ENCODE peak calls at places on chromosomes 7 and 10, in six cellular contexts. J is vagina, O is AG10803, K is body of pancreas, F is sigmoid colon, W is WTC11. Y is an unnamed sample.

GRCh38 chr7:132386249-132386681 is 190.0 kb downstream of the PLXNA4 start:
- DNase-seq in K (peak), O (peak), W (no peak), J (no peak), F (no peak), Y (no peak)

GRCh38 chr7:44279731-44280505 is 45.5 kb downstream of the CAMK2B start:
- DNase-seq in J (peak), W (peak), O (no peak), K (peak), F (peak), Y (peak)

GRCh38 chr7:142882338-142882678 is 3.2 kb downstream of the TRPV6 start:
- DNase-seq in J (peak), O (no peak), K (no peak), F (no peak), W (no peak), Y (no peak)

GRCh38 chr7:985915-986741 is 3.1 kb downstream of the CYP2W1 start:
- DNase-seq in K (peak), W (no peak), F (no peak), J (no peak), O (peak), Y (no peak)

GRCh38 chr10:89351402-89352038 is 23.7 kb downstream of the IFIT3 start:
- DNase-seq in W (no peak), J (no peak), O (no peak), F (no peak), K (no peak), Y (no peak)

GRCh38 chr7:138086585-138087270 is 10.5 kb downstream of the AKR1D1 start:
- DNase-seq in O (no peak), J (no peak), F (no peak), K (no peak), W (no peak), Y (no peak)

GRCh38 chr10:29039091-29039490 is 249.8 kb upstream of the LYZL1 start:
- DNase-seq in K (no peak), J (no peak), F (no peak), O (peak), W (no peak), Y (no peak)

GRCh38 chr7:50769160-50769484 is 13.6 kb downstream of the GRB10 start:
- DNase-seq in O (no peak), J (no peak), K (no peak), F (no peak), W (no peak), Y (no peak)

GRCh38 chr10:80357000-80357803 is 621 bp downstream of the DYDC2 start:
- DNase-seq in O (no peak), J (no peak), F (no peak), W (peak), K (peak), Y (peak)

GRCh38 chr7:102942181-102942882 is 29.5 kb downstream of the LRRC17 start:
- DNase-seq in F (no peak), K (no peak), W (no peak), O (no peak), J (no peak), Y (no peak)

GRCh38 chr7:13920053-13920697 is 69.3 kb downstream of the ETV1 start:
- DNase-seq in O (peak), J (no peak), W (no peak), F (no peak), K (no peak), Y (no peak)

GRCh38 chr10:28600056-28600455 is 67.1 kb downstream of the WAC start:
- DNase-seq in K (no peak), J (no peak), F (no peak), W (no peak), O (peak), Y (no peak)

GRCh38 chr10:131429942-131430341 is 118.4 kb upstream of the TCERG1L start:
- DNase-seq in F (peak), J (no peak), W (no peak), O (no peak), K (no peak), Y (no peak)

GRCh38 chr7:45920543-45921380 is at the start of gene IGFBP3:
- DNase-seq in O (peak), J (no peak), W (peak), F (no peak), K (peak), Y (no peak)

GRCh38 chr7:117164578-117164977 is 158.3 kb downstream of the WNT2 start:
- DNase-seq in K (no peak), O (peak), F (no peak), J (no peak), W (no peak), Y (no peak)

GRCh38 chr10:130363051-130363450 is 226.9 kb downstream of the GLRX3 start:
- DNase-seq in O (no peak), F (no peak), K (no peak), J (no peak), W (no peak), Y (peak)

GRCh38 chr7:130942211-130942964 is 208.4 kb upstream of the KLF14 start:
- DNase-seq in W (no peak), J (no peak), O (peak), F (no peak), K (peak), Y (no peak)

GRCh38 chr10:131083915-131084790 is 227.4 kb downstream of the TCERG1L start:
- DNase-seq in K (no peak), W (peak), J (no peak), O (no peak), F (peak), Y (no peak)

GRCh38 chr10:8498881-8499280 is 444.4 kb downstream of the GATA3 start:
- DNase-seq in W (no peak), F (no peak), K (no peak), J (no peak), O (no peak), Y (no peak)

GRCh38 chr10:3105166-3105565 is 37.8 kb downstream of the PFKP start:
- DNase-seq in W (no peak), O (no peak), F (no peak), K (no peak), J (no peak), Y (no peak)

GRCh38 chr10:100766693-100767427 is 21.5 kb downstream of the PAX2 start:
- DNase-seq in K (no peak), O (no peak), J (no peak), W (no peak), F (no peak), Y (no peak)

GRCh38 chr7:1466524-1467271 is 7.4 kb upstream of the MICALL2 start:
- DNase-seq in K (peak), W (peak), F (peak), O (peak), J (no peak), Y (no peak)

GRCh38 chr10:93751832-93752231 is 5.9 kb upstream of the LGI1 start:
- DNase-seq in W (peak), O (peak), J (no peak), K (peak), F (no peak), Y (no peak)

GRCh38 chr7:2508327-2509231 is 11.0 kb upstream of the LFNG start:
- DNase-seq in J (no peak), F (peak), K (peak), W (no peak), O (peak), Y (no peak)

GRCh38 chr7:50470250-50471163 is 20.4 kb upstream of the FIGNL1 start:
- DNase-seq in O (no peak), K (no peak), W (no peak), F (no peak), J (no peak), Y (no peak)

GRCh38 chr7:77199008-77199966 is at the start of gene FGL2:
- DNase-seq in F (peak), J (no peak), K (peak), O (peak), W (peak), Y (no peak)

GRCh38 chr10:69239816-69240434 is 19.8 kb downstream of the HKDC1 start:
- DNase-seq in K (no peak), W (no peak), J (no peak), O (peak), F (peak), Y (no peak)

GRCh38 chr7:50226669-50227068 is 77.8 kb upstream of the IKZF1 start:
- DNase-seq in J (no peak), O (no peak), K (no peak), F (no peak), W (no peak), Y (no peak)

GRCh38 chr7:74288034-74288881 is 949 bp upstream of the CLIP2 start:
- DNase-seq in J (no peak), O (peak), K (no peak), W (no peak), F (no peak), Y (no peak)

GRCh38 chr7:66627151-66627681 is 1.5 kb upstream of the KCTD7 start:
- DNase-seq in F (peak), O (peak), J (no peak), K (no peak), W (no peak), Y (no peak)

GRCh38 chr7:148419856-148420508 is 170.6 kb upstream of the C7orf33 start:
- DNase-seq in W (no peak), O (no peak), J (no peak), K (no peak), F (no peak), Y (no peak)

GRCh38 chr10:5293691-5294550 is 70.8 kb upstream of the UCN3 start:
- DNase-seq in F (no peak), O (peak), K (peak), W (peak), J (no peak), Y (no peak)

GRCh38 chr7:148979827-148980226 is 48.5 kb downstream of the PDIA4 start:
- DNase-seq in W (no peak), K (no peak), J (no peak), O (no peak), F (no peak), Y (no peak)

GRCh38 chr7:133315332-133316040 is 62.6 kb downstream of the EXOC4 start:
- DNase-seq in O (peak), J (no peak), F (no peak), W (no peak), K (no peak), Y (no peak)

GRCh38 chr10:70176441-70176840 is 6.1 kb upstream of the SAR1A start:
- DNase-seq in W (no peak), O (no peak), F (no peak), J (no peak), K (no peak), Y (no peak)

GRCh38 chr10:101441539-101442455 is 87.8 kb downstream of the BTRC start:
- DNase-seq in F (no peak), K (no peak), O (peak), J (no peak), W (peak), Y (no peak)

GRCh38 chr7:21828846-21829245 is 116.9 kb downstream of the CDCA7L start:
- DNase-seq in F (no peak), O (no peak), J (no peak), K (no peak), W (peak), Y (no peak)
- TF ChIP-seq CTCF in F (no peak), O (no peak), J (no peak), K (no peak), W (no peak), Y (no peak)

GRCh38 chr10:62414359-62414758 is 40.2 kb downstream of the ZNF365 start:
- DNase-seq in F (no peak), K (no peak), J (no peak), O (no peak), W (no peak), Y (no peak)
- TF ChIP-seq CTCF in F (no peak), K (no peak), J (no peak), O (peak), W (no peak), Y (peak)

DNA sequence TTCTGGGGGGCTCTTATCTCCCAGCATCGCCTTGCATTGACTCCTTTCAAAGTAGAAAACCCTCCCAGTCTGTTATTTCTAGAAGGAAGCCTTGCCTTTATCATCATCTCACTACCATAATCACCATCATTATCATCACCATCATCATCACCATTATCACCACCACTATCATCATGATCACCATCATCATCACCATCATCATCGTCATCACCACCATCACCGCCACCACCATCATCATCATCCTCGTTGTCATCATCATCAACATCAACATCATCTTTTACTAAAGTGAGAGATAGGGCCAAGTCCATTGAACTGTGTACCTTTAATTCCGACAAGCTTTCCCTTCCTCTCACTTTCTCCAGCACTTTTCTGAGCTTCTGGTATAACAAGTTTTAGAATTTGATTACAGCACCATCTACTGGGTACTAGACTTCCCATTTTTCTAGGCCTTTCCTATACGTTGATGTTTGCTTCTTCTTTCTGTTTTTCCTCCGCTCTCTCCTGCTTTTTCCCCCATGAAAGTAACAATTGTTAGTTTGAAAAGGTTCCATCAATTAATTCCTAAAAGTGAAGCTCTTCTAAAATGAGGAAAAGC is 226.4 kb downstream of the BUB3 start:
- DNase-seq in K (no peak), F (no peak), W (no peak), O (peak), J (no peak), Y (no peak)
- TF ChIP-seq CTCF in K (peak), F (no peak), W (no peak), O (peak), J (no peak), Y (peak)

DNA sequence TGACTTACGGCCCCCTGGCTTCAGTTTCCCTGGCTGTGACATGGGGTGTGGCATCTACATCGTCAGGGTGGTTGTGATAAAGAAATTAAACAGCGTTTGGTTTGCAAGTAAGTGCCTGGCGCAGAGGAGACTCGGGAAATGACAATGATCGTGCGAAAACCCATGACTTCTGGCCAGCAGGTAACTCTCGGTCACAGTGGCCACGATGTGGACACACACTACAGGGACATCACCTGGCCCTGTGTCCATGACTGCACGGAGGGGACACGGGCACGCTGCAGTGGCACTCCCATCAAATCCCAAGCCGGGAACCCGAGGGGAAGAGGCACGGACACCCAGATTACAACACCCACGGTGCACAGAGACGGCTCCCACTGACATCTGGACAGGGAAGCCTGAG is 28.7 kb downstream of the PAPOLB start:
- DNase-seq in K (no peak), F (no peak), J (no peak), W (no peak), O (no peak), Y (no peak)
- TF ChIP-seq CTCF in K (no peak), F (no peak), J (no peak), W (no peak), O (no peak), Y (no peak)

DNA sequence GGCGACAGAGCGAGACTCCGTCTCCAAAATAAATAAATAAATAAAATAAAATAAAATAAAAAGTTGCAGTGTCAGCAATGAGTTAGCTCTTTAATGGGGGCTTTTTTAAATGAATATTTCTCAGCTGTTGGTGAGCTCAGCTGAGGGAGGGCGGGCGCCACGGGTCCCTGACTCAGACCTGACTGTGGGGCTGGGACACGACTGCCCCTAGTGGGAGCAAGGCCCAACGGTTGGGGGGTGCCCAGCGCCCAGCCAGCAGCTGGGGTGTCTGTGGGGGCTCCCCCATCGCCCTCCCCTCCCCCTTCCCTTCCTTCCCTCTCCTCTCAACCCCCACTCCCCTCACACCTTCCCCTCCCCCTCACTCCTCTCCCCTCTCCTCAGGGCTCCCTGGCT is 46.6 kb downstream of the PWWP2B start:
- DNase-seq in W (no peak), O (peak), K (no peak), F (no peak), J (no peak), Y (no peak)
- TF ChIP-seq CTCF in W (no peak), O (peak), K (peak), F (peak), J (no peak), Y (peak)

GRCh38 chr10:76632158-76633051 is 1005.2 kb downstream of the KCNMA1 start:
- DNase-seq in O (no peak), K (peak), W (peak), J (no peak), F (no peak), Y (no peak)
- TF ChIP-seq CTCF in O (peak), K (peak), W (peak), J (no peak), F (no peak), Y (peak)

DNA sequence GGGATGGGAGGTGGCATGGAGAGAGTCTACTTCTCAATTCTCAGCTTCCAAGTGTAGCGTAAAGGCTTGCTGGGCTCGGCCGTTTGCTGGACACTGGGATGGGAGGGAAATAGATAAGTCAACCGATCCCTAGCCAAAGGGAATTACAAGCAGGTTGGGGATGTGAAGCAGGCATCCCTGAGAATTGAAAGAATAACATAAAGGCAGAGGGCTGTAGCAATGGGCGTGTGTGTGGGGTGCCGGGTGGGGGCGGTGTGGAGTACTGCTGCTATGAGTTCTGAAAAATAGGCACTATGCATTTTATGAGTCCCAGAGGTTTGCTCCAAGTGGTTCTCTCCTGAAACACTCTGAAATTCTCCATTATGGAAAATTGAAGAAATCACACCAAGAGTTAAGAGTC is 65.3 kb downstream of the ADRA2A start:
- DNase-seq in J (no peak), K (no peak), W (peak), F (no peak), O (no peak), Y (no peak)
- TF ChIP-seq CTCF in J (no peak), K (peak), W (no peak), F (no peak), O (no peak), Y (no peak)

GRCh38 chr7:83072576-83073517 is 89.8 kb downstream of the PCLO start:
- DNase-seq in F (no peak), J (no peak), O (no peak), K (no peak), W (no peak), Y (no peak)
- TF ChIP-seq CTCF in F (no peak), J (no peak), O (peak), K (no peak), W (no peak), Y (peak)

GRCh38 chr7:155324918-155325235 is 27.2 kb downstream of the INSIG1 start:
- DNase-seq in K (no peak), W (no peak), O (no peak), F (no peak), J (no peak), Y (no peak)

GRCh38 chr7:155326385-155326784 is 28.7 kb downstream of the INSIG1 start:
- DNase-seq in O (no peak), K (no peak), J (no peak), F (no peak), W (no peak), Y (no peak)

GRCh38 chr7:155324012-155324917 is 26.6 kb downstream of the INSIG1 start:
- DNase-seq in J (no peak), W (no peak), K (no peak), O (no peak), F (no peak), Y (no peak)

GRCh38 chr7:155322530-155322929 is 24.9 kb downstream of the INSIG1 start:
- DNase-seq in F (no peak), O (peak), K (no peak), J (no peak), W (no peak), Y (no peak)

DNA sequence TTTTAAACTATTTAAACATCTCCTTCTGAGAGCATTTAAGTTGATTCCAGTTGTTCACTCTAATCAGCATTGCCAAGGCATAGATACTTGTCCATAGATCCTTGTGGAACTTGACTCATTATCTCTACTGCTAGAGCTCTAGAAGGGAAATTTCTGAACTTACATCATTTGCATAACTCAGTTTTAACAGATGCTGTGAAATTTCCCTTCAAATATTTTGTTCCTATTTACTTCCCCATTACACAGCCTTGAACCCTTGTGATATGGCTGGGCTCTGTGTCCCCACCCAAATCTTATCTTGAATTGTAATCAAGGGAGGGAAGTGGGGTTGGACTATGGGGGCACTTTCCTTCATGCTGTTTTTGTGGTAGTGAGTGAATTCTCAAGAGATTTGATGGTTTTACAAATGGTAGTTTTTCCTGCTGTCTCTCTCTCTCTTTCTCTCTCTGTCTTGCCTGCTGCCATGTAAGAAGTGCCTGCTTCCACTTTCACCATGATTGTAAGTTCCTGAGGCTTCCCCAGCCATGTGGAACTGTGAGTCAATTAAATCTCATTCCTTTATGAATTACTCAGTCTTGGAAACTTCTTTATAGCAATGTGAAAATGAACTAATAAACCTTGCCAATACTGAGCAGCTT is 25.4 kb downstream of the INSIG1 start:
- DNase-seq in K (no peak), F (no peak), W (no peak), O (peak), J (no peak), Y (no peak)
- TF ChIP-seq CTCF in K (no peak), F (no peak), W (no peak), O (no peak), J (no peak), Y (no peak)

DNA sequence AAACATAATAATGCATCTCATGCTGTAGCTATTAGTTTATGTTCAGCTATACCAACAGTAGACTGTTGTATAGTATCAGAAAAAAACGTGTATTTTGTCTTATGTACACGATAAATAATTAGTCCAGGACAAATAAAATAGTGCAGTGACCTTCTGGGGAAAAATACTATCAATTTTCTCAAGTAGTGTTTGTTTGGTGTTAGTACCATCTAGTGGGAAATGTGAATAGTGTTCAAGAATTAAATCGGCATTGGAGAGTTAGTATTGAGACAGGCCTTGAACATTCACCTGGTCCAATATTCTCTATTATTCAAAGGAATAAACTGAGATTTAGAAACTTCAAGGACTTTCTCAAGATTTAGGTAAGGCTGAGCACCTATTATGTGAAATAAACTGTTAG is 21.7 kb upstream of the OR2A5 start:
- DNase-seq in W (no peak), J (no peak), O (peak), F (no peak), K (no peak), Y (no peak)
- TF ChIP-seq CTCF in W (peak), J (no peak), O (peak), F (peak), K (peak), Y (peak)

Y was measured in type B pancreatic cell.